ENCODE peak calls at places on chromosome 14, in four cellular contexts. X, E, U and G are unnamed samples.

GRCh38 chr14:32109676-32110075 is 32.6 kb downstream of the ARHGAP5 start:
- DNase-seq in X (no peak), E (peak; percentile 51), U (no peak), G (no peak)

GRCh38 chr14:90721619-90722305 is 94.5 kb downstream of the TTC7B start:
- DNase-seq in X (peak; percentile 32), E (no peak), U (no peak), G (no peak)

GRCh38 chr14:106530423-106531107 is 1004.2 kb downstream of the TMEM121 start:
- DNase-seq in X (peak; percentile 64), E (no peak), U (no peak), G (no peak)

GRCh38 chr14:61525293-61526011 is 169.9 kb upstream of the HIF1A start:
- DNase-seq in X (peak; percentile 86), E (no peak), U (peak; percentile 99), G (peak; percentile 99)

GRCh38 chr14:99257673-99258221 is 14.2 kb downstream of the BCL11B start:
- DNase-seq in X (peak; percentile 51), E (no peak), U (no peak), G (no peak)

GRCh38 chr14:34682787-34683321 is 31.5 kb downstream of the CFL2 start:
- DNase-seq in X (peak; percentile 36), E (no peak), U (no peak), G (no peak)

GRCh38 chr14:99537399-99537798 is 56.2 kb downstream of the CCNK start:
- DNase-seq in X (no peak), E (peak; percentile 48), U (peak; percentile 55), G (peak; percentile 7)

GRCh38 chr14:58898655-58899316 is 261.0 kb downstream of the DACT1 start:
- DNase-seq in X (no peak), E (peak; percentile 79), U (peak; percentile 76), G (peak; percentile 64)

GRCh38 chr14:103723176-103724081 is 7.8 kb downstream of the ZFYVE21 start:
- DNase-seq in X (no peak), E (no peak), U (no peak), G (no peak)

GRCh38 chr14:38171197-38171596 is 36.5 kb upstream of the SSTR1 start:
- DNase-seq in X (no peak), E (peak; percentile 19), U (peak; percentile 45), G (peak; percentile 79)

GRCh38 chr14:74630881-74631690 is 19.0 kb upstream of the LTBP2 start:
- DNase-seq in X (no peak), E (no peak), U (no peak), G (no peak)

GRCh38 chr14:90487031-90487430 is 90.2 kb downstream of the CALM1 start:
- DNase-seq in X (no peak), E (no peak), U (no peak), G (no peak)

GRCh38 chr14:58280954-58281787 is 17.2 kb upstream of the ARID4A start:
- DNase-seq in X (peak; percentile 56), E (peak; percentile 87), U (peak; percentile 93), G (peak; percentile 98)

GRCh38 chr14:103820382-103820781 is 27.0 kb downstream of the PPP1R13B start:
- DNase-seq in X (no peak), E (no peak), U (no peak), G (no peak)

GRCh38 chr14:75196064-75196463 is 19.7 kb upstream of the TMED10 start:
- DNase-seq in X (no peak), E (no peak), U (no peak), G (no peak)

GRCh38 chr14:104207142-104207845 is 68.9 kb downstream of the KIF26A start:
- DNase-seq in X (no peak), E (no peak), U (no peak), G (no peak)

GRCh38 chr14:58078068-58078467 is 73.9 kb downstream of the ARMH4 start:
- DNase-seq in X (no peak), E (peak; percentile 50), U (peak; percentile 82), G (peak; percentile 64)

GRCh38 chr14:61343991-61344405 is 22.6 kb downstream of the PRKCH start:
- DNase-seq in X (peak; percentile 69), E (no peak), U (no peak), G (no peak)

GRCh38 chr14:74891870-74892269 is 10.2 kb downstream of the DLST start:
- DNase-seq in X (no peak), E (no peak), U (no peak), G (no peak)

GRCh38 chr14:24237463-24237955 is 4.8 kb downstream of the GMPR2 start:
- DNase-seq in X (no peak), E (no peak), U (no peak), G (no peak)

GRCh38 chr14:92093320-92093719 is 13.1 kb downstream of the ATXN3 start:
- DNase-seq in X (peak; percentile 35), E (no peak), U (no peak), G (no peak)

GRCh38 chr14:55417955-55418354 is 6.3 kb upstream of the ATG14 start:
- DNase-seq in X (no peak), E (no peak), U (no peak), G (no peak)

GRCh38 chr14:105305350-105305749 is 4.5 kb upstream of the BRF1 start:
- DNase-seq in X (peak; percentile 36), E (no peak), U (no peak), G (no peak)

GRCh38 chr14:79082883-79083282 is 912.7 kb downstream of the NRXN3 start:
- DNase-seq in X (no peak), E (no peak), U (no peak), G (no peak)

GRCh38 chr14:40417777-40418401 is 985.7 kb upstream of the FBXO33 start:
- DNase-seq in X (peak; percentile 21), E (no peak), U (no peak), G (no peak)

GRCh38 chr14:68377459-68377858 is 415.4 kb downstream of the ZFP36L1 start:
- DNase-seq in X (no peak), E (no peak), U (no peak), G (no peak)

GRCh38 chr14:92453691-92454090 is 59.9 kb upstream of the RIN3 start:
- DNase-seq in X (no peak), E (no peak), U (no peak), G (no peak)

GRCh38 chr14:69059658-69060648 is 80.9 kb upstream of the ACTN1 start:
- DNase-seq in X (no peak), E (peak; percentile 96), U (peak; percentile 81), G (no peak)

GRCh38 chr14:56998728-56999127 is 188.4 kb upstream of the OTX2 start:
- DNase-seq in X (no peak), E (no peak), U (no peak), G (no peak)

GRCh38 chr14:51356381-51356780 is 116.3 kb downstream of the TMX1 start:
- DNase-seq in X (no peak), E (no peak), U (no peak), G (no peak)

GRCh38 chr14:92553456-92553855 is 39.9 kb downstream of the RIN3 start:
- DNase-seq in X (no peak), E (no peak), U (no peak), G (no peak)

GRCh38 chr14:95943699-95944098 is 67.1 kb downstream of the TUNAR start:
- DNase-seq in X (no peak), E (no peak), U (no peak), G (no peak)

GRCh38 chr14:91249841-91250616 is 5.5 kb upstream of the GPR68 start:
- DNase-seq in X (peak; percentile 55), E (no peak), U (peak; percentile 93), G (peak; percentile 39)

GRCh38 chr14:89336338-89336737 is 80.7 kb downstream of the FOXN3 start:
- DNase-seq in X (no peak), E (no peak), U (no peak), G (no peak)

GRCh38 chr14:95313707-95314106 is 6.0 kb downstream of the CLMN start:
- DNase-seq in X (no peak), E (no peak), U (no peak), G (peak; percentile 48)

GRCh38 chr14:59869381-59870255 is 958 bp downstream of the RTN1 start:
- DNase-seq in X (peak; percentile 11), E (no peak), U (no peak), G (no peak)

GRCh38 chr14:104724407-104724980 is 465 bp downstream of the ADSS1 start:
- DNase-seq in X (peak; percentile 33), E (no peak), U (no peak), G (no peak)